ENCODE peak calls at places on chromosomes 12 and 14, in seven cellular contexts. D is NCI-H1694; A is hypothalamus; T is Calu3; Y is activated naive CD4-positive, alpha-beta T cell treated with Interleukin-2 at 50 U/mL for 16 hours; V is T-helper 2 cell; F is breast epithelium. X is an unnamed sample.

GRCh38 chr14:105528859-105529505 is 2.6 kb downstream of the TMEM121 start:
- DNase-seq in V (no peak), T (no peak), A (no peak), Y (peak), D (no peak), F (no peak), X (no peak)

GRCh38 chr12:113663396-113663795 is 191.7 kb upstream of the LHX5 start:
- DNase-seq in V (no peak), F (no peak), T (no peak), Y (no peak), D (no peak), A (no peak), X (no peak)

GRCh38 chr12:46964496-46965098 is 114.8 kb upstream of the PCED1B start:
- DNase-seq in D (no peak), T (no peak), F (no peak), A (no peak), V (no peak), Y (no peak), X (no peak)

GRCh38 chr14:45089813-45090212 is 5.9 kb downstream of the PRPF39 start:
- DNase-seq in V (no peak), D (no peak), T (no peak), Y (no peak), F (no peak), A (no peak), X (no peak)

GRCh38 chr14:62709773-62710172 is 335.5 kb downstream of the KCNH5 start:
- DNase-seq in Y (no peak), A (no peak), F (no peak), T (no peak), V (no peak), D (no peak), X (no peak)

GRCh38 chr12:11723993-11724392 is 74.5 kb downstream of the ETV6 start:
- DNase-seq in A (no peak), F (no peak), Y (no peak), T (no peak), D (no peak), V (no peak), X (no peak)

GRCh38 chr12:24565300-24565699 is 383.6 kb downstream of the BCAT1 start:
- DNase-seq in F (no peak), Y (no peak), A (no peak), D (no peak), T (no peak), V (no peak), X (no peak)

GRCh38 chr12:101459642-101460346 is 15.3 kb upstream of the SPIC start:
- DNase-seq in Y (no peak), V (no peak), A (no peak), D (no peak), F (no peak), T (peak), X (no peak)

GRCh38 chr12:89895591-89895990 is 187.0 kb upstream of the ATP2B1 start:
- DNase-seq in D (no peak), A (no peak), T (no peak), F (no peak), Y (no peak), V (no peak), X (no peak)

GRCh38 chr12:120497524-120498150 is 1.7 kb downstream of the DYNLL1 start:
- DNase-seq in T (no peak), V (no peak), D (no peak), F (no peak), Y (no peak), A (no peak), X (no peak)

GRCh38 chr12:84727964-84728363 is 184.6 kb downstream of the SLC6A15 start:
- DNase-seq in T (peak), A (no peak), Y (no peak), V (no peak), F (no peak), D (no peak), X (no peak)

GRCh38 chr12:93127582-93128331 is 198.7 kb upstream of the EEA1 start:
- DNase-seq in D (no peak), V (no peak), F (no peak), T (no peak), A (no peak), Y (no peak), X (peak)

GRCh38 chr14:88426271-88426670 is 40.8 kb downstream of the SPATA7 start:
- DNase-seq in F (no peak), V (no peak), A (no peak), D (no peak), Y (no peak), T (no peak), X (no peak)

GRCh38 chr12:94710933-94711332 is 60.6 kb upstream of the TMCC3 start:
- DNase-seq in V (no peak), A (no peak), F (no peak), Y (no peak), D (peak), T (peak), X (no peak)

GRCh38 chr12:113043240-113043639 is 13.3 kb upstream of the DTX1 start:
- DNase-seq in T (no peak), F (no peak), A (no peak), Y (no peak), V (no peak), D (no peak), X (no peak)

GRCh38 chr14:75440733-75441474 is 13.1 kb downstream of the JDP2 start:
- DNase-seq in V (no peak), T (no peak), A (peak), F (no peak), Y (no peak), D (no peak), X (no peak)

GRCh38 chr12:116346751-116347150 is 69.3 kb upstream of the MED13L start:
- DNase-seq in D (no peak), Y (no peak), V (no peak), F (no peak), T (no peak), A (no peak), X (peak)

GRCh38 chr12:98238513-98238912 is 276.9 kb upstream of the TMPO start:
- DNase-seq in V (no peak), F (no peak), T (no peak), D (no peak), A (no peak), Y (no peak), X (no peak)

GRCh38 chr14:77052281-77053044 is 24.0 kb upstream of the IRF2BPL start:
- DNase-seq in A (no peak), V (no peak), F (no peak), Y (no peak), D (peak), T (no peak), X (no peak)

GRCh38 chr12:82765971-82766705 is 79.4 kb downstream of the TMTC2 start:
- DNase-seq in T (no peak), V (no peak), D (no peak), F (no peak), Y (no peak), A (no peak), X (no peak)

GRCh38 chr14:94481468-94482131 is 5.6 kb upstream of the SERPINA9 start:
- DNase-seq in T (no peak), Y (no peak), V (no peak), D (no peak), F (no peak), A (no peak), X (no peak)

GRCh38 chr12:114500775-114501473 is 95.0 kb upstream of the TBX5 start:
- DNase-seq in A (no peak), D (no peak), F (no peak), Y (no peak), T (no peak), V (no peak), X (no peak)

GRCh38 chr14:94009767-94010166 is 12.7 kb downstream of the CCDC197 start:
- DNase-seq in F (no peak), D (no peak), A (no peak), T (no peak), Y (no peak), V (no peak), X (no peak)